ENCODE peak calls at places on chromosomes 2 and 18, in nine cellular contexts. N, S, B, O, T, L, Z, U and R are unnamed samples.

GRCh38 chr2:25159947-25160346 is 8.4 kb downstream of the POMC start:
- DNase-seq in S (no peak), N (no peak), Z (no peak), L (no peak), B (no peak), U (no peak), O (no peak), T (no peak), R (no peak)

GRCh38 chr2:74107071-74107470 is 40.6 kb downstream of the BOLA3 start:
- DNase-seq in O (no peak), U (no peak), S (no peak), Z (no peak), T (no peak), B (no peak), L (no peak), N (no peak), R (no peak)

GRCh38 chr2:127641133-127641532 is 4.8 kb upstream of the GPR17 start:
- DNase-seq in Z (no peak), S (no peak), L (no peak), B (no peak), U (no peak), T (no peak), N (no peak), O (no peak), R (no peak)

GRCh38 chr2:164891460-164891859 is 49.8 kb upstream of the COBLL1 start:
- DNase-seq in N (no peak), Z (no peak), L (no peak), T (no peak), B (no peak), S (no peak), U (no peak), O (no peak), R (no peak)

GRCh38 chr2:121076885-121077549 is 208.0 kb downstream of the TFCP2L1 start:
- DNase-seq in T (peak), Z (peak), O (no peak), L (peak), N (no peak), B (peak), U (peak), S (peak), R (peak)

GRCh38 chr18:28281400-28281799 is 104.5 kb upstream of the CDH2 start:
- DNase-seq in N (no peak), S (no peak), U (no peak), Z (no peak), T (no peak), B (no peak), L (no peak), O (no peak), R (no peak)

GRCh38 chr18:58967643-58968291 is 103.1 kb downstream of the ZNF532 start:
- DNase-seq in B (no peak), Z (no peak), T (no peak), U (no peak), L (no peak), N (no peak), O (no peak), S (peak), R (no peak)

GRCh38 chr2:70873541-70873940 is 37.9 kb upstream of the CD207 start:
- DNase-seq in Z (no peak), T (no peak), N (no peak), B (no peak), L (no peak), U (no peak), O (no peak), S (no peak), R (no peak)

GRCh38 chr2:165905854-165906253 is 47.7 kb downstream of the TTC21B start:
- DNase-seq in S (no peak), B (no peak), T (no peak), U (no peak), O (no peak), N (no peak), L (no peak), Z (no peak), R (no peak)

GRCh38 chr2:65114921-65115320 is 15.0 kb downstream of the RAB1A start:
- DNase-seq in Z (no peak), N (no peak), U (no peak), B (no peak), S (no peak), L (no peak), T (no peak), O (no peak), R (no peak)

GRCh38 chr2:124145982-124146381 is 120.9 kb downstream of the CNTNAP5 start:
- DNase-seq in S (no peak), Z (no peak), U (no peak), O (no peak), N (no peak), T (no peak), L (no peak), B (no peak), R (no peak)

GRCh38 chr2:202609381-202610145 is 25.2 kb upstream of the FAM117B start:
- DNase-seq in B (no peak), N (no peak), T (no peak), U (no peak), O (no peak), Z (no peak), L (peak), S (peak), R (no peak)

GRCh38 chr2:219368690-219369108 is 19.0 kb downstream of the DNPEP start:
- DNase-seq in T (no peak), L (no peak), U (no peak), O (no peak), B (no peak), S (peak), N (no peak), Z (peak), R (no peak)

GRCh38 chr2:203804070-203804469 is 63.5 kb upstream of the CTLA4 start:
- DNase-seq in L (no peak), N (no peak), O (no peak), T (no peak), U (no peak), B (peak), S (peak), Z (peak), R (no peak)

GRCh38 chr18:24704921-24705620 is 244.6 kb downstream of the HRH4 start:
- DNase-seq in T (no peak), U (no peak), Z (no peak), S (peak), B (no peak), N (no peak), O (no peak), L (no peak), R (no peak)

GRCh38 chr2:231613054-231613654 is 20.5 kb downstream of the TEX44 start:
- DNase-seq in N (no peak), O (no peak), Z (no peak), T (peak), B (no peak), U (peak), S (peak), L (no peak), R (no peak)

GRCh38 chr2:172624996-172625395 is 69.1 kb downstream of the PDK1 start:
- DNase-seq in O (no peak), Z (no peak), L (no peak), S (no peak), B (no peak), U (no peak), T (no peak), N (no peak), R (no peak)

GRCh38 chr2:115422004-115422634 is 979.7 kb downstream of the DPP10 start:
- DNase-seq in N (no peak), T (no peak), S (no peak), Z (no peak), U (no peak), L (no peak), B (no peak), O (no peak), R (no peak)

GRCh38 chr18:34085140-34085739 is 139.5 kb downstream of the NOL4 start:
- DNase-seq in N (no peak), T (no peak), O (no peak), Z (no peak), S (no peak), L (no peak), U (no peak), B (no peak), R (no peak)

GRCh38 chr18:25062720-25063119 is 289.2 kb downstream of the ZNF521 start:
- DNase-seq in B (no peak), T (no peak), O (no peak), U (no peak), Z (no peak), N (no peak), S (no peak), L (no peak), R (no peak)

GRCh38 chr2:27720004-27720551 is 51.4 kb upstream of the MRPL33 start:
- DNase-seq in U (peak), N (no peak), L (no peak), Z (peak), T (no peak), B (peak), S (peak), O (peak), R (no peak)

GRCh38 chr2:237625777-237626176 is 1.6 kb upstream of the LRRFIP1 start:
- DNase-seq in B (no peak), S (no peak), T (no peak), L (no peak), N (no peak), O (no peak), Z (no peak), U (no peak), R (no peak)

GRCh38 chr18:13616525-13617035 is 109.8 kb downstream of the FAM210A start:
- DNase-seq in T (no peak), O (no peak), N (no peak), Z (no peak), S (no peak), L (no peak), B (no peak), U (no peak), R (no peak)

GRCh38 chr2:181311841-181312240 is 145.3 kb upstream of the ITGA4 start:
- DNase-seq in N (no peak), S (no peak), U (no peak), O (no peak), L (no peak), T (no peak), Z (no peak), B (no peak), R (no peak)

DNA sequence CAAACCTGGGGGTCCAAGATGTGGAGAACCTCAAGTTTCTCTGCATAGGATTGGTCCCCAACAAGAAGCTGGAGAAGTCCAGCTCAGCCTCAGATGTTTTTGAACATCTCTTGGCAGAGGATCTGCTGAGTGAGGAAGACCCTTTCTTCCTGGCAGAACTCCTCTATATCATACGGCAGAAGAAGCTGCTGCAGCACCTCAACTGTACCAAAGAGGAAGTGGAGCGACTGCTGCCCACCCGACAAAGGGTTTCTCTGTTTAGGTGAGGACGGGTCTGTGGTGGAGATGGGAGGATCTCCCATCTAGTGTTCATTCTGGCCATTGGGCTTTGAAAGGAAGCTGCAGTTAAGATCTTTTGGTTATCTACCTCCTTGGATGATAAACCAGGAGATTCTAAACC is 2.9 kb downstream of the CASP10 start:
- DNase-seq in B (no peak), T (no peak), N (no peak), Z (no peak), O (no peak), S (no peak), L (no peak), U (no peak), R (no peak)
- H3K4me3 ChIP-seq in B (no peak), T (peak), N (no peak), Z (no peak), O (no peak), S (no peak), L (peak), U (peak), R (no peak)

DNA sequence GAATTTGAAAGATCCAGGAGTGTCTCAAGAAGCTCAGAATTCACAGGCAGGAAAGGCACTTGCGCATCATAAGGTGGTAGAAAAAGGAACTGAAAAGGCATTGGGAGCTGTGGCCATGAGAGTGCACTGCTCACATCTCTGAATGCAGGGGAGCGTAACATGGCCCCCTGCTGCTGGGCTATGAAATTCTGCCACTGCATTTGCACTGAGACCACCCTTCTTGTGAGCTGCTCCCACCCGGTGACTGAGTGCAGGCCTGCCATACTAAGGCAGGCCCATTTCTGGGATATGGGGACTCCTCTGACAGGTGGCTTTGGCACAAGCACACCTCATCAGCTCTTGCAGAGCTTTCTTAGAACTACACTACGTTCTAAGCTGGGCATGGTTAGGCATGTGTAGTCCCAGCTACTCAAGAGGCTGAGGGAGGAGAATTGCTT is 25.3 kb upstream of the STARD7 start:
- DNase-seq in T (no peak), U (no peak), N (no peak), S (no peak), B (no peak), O (no peak), L (no peak), Z (no peak), R (no peak)
- TF ChIP-seq CTCF in T (no peak), U (no peak), N (no peak), S (no peak), B (no peak), O (no peak), L (no peak), Z (no peak), R (no peak)

GRCh38 chr2:33107690-33108482 is 161.1 kb downstream of the LTBP1 start:
- DNase-seq in L (no peak), T (no peak), S (no peak), B (no peak), O (no peak), U (no peak), N (no peak), Z (no peak), R (no peak)

GRCh38 chr2:33106115-33106514 is 159.4 kb downstream of the LTBP1 start:
- DNase-seq in B (no peak), L (no peak), T (no peak), U (no peak), S (no peak), N (no peak), O (no peak), Z (no peak), R (no peak)

GRCh38 chr2:33108483-33109443 is 162.0 kb downstream of the LTBP1 start:
- DNase-seq in S (peak), U (no peak), N (no peak), O (no peak), Z (peak), L (no peak), T (no peak), B (no peak), R (no peak)

GRCh38 chr2:33104052-33104623 is 157.4 kb downstream of the LTBP1 start:
- DNase-seq in L (no peak), Z (no peak), S (no peak), T (no peak), U (no peak), B (no peak), N (no peak), O (no peak), R (no peak)

GRCh38 chr2:33104726-33105125 is 158.0 kb downstream of the LTBP1 start:
- DNase-seq in T (no peak), B (no peak), O (no peak), Z (peak), N (no peak), U (no peak), S (no peak), L (no peak), R (no peak)
- H3K4me3 ChIP-seq in T (no peak), B (no peak), O (no peak), Z (no peak), N (no peak), U (no peak), S (no peak), L (no peak), R (no peak)

GRCh38 chr2:122300758-122301157 is 545.3 kb downstream of the TSN start:
- DNase-seq in S (no peak), L (no peak), O (no peak), T (no peak), N (no peak), Z (no peak), B (no peak), U (no peak), R (no peak)
- TF ChIP-seq CTCF in S (no peak), L (no peak), O (no peak), T (no peak), N (peak), Z (no peak), B (no peak), U (no peak), R (no peak)

DNA sequence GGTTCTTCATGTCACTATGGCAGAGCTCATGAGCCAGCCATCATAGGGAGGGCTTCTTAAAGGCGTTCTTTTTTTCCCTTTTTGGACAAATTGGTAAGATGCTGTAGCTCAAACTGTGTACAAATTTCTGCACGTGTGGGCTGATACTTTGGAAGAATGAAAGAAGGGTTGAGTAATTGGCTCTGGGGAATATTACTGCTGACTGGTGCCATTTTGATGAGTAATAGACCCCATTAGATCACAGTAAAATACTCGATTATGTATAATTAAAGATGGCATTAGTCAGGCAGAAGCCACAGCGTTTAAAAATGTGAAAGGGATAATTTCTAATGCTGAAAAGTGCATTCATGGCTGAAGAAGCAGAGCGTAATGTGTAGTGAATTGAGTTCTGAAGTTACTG is 19.3 kb downstream of the SH3RF3 start:
- DNase-seq in U (no peak), S (peak), B (no peak), L (no peak), N (no peak), T (no peak), O (no peak), Z (no peak), R (no peak)
- H3K4me3 ChIP-seq in U (no peak), S (no peak), B (no peak), L (no peak), N (no peak), T (no peak), O (no peak), Z (no peak), R (no peak)

DNA sequence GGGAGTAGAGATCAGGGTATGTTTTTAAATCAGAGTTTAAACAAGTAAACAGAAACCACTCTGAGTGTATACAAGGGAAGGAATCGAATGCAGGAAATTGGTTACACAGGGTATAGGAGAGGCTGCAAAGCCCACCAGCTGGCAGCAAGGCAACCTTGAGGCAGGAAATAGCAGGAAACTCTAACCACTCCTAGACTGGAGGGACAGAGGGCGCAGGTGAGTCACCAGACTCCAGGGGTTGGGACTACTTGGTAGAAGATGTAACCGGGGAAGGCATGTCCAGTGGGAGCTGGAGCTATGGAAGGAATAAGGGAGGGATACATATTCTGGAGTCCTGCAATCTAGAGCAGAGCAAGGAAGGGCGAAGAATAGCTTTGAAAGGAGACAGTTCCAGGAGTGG is 152.3 kb downstream of the MEIS1 start:
- DNase-seq in S (peak), B (no peak), O (no peak), T (no peak), Z (no peak), N (no peak), L (no peak), U (no peak), R (no peak)
- TF ChIP-seq CTCF in S (peak), B (no peak), O (peak), T (peak), Z (peak), N (peak), L (no peak), U (no peak), R (no peak)

GRCh38 chr2:20037660-20038059 is 13.8 kb downstream of the LAPTM4A start:
- DNase-seq in O (no peak), Z (no peak), T (no peak), U (no peak), L (no peak), B (no peak), S (no peak), N (no peak), R (no peak)

GRCh38 chr2:20034218-20034617 is 17.2 kb downstream of the LAPTM4A start:
- DNase-seq in S (no peak), Z (no peak), B (no peak), N (no peak), O (no peak), U (no peak), T (no peak), L (no peak), R (no peak)

GRCh38 chr2:20034821-20035220 is 16.6 kb downstream of the LAPTM4A start:
- DNase-seq in S (no peak), Z (no peak), L (no peak), T (no peak), U (no peak), N (no peak), B (no peak), O (no peak), R (no peak)

GRCh38 chr2:20033341-20033740 is 18.1 kb downstream of the LAPTM4A start:
- DNase-seq in N (no peak), Z (no peak), B (no peak), O (no peak), L (no peak), U (no peak), S (no peak), T (no peak), R (no peak)

DNA sequence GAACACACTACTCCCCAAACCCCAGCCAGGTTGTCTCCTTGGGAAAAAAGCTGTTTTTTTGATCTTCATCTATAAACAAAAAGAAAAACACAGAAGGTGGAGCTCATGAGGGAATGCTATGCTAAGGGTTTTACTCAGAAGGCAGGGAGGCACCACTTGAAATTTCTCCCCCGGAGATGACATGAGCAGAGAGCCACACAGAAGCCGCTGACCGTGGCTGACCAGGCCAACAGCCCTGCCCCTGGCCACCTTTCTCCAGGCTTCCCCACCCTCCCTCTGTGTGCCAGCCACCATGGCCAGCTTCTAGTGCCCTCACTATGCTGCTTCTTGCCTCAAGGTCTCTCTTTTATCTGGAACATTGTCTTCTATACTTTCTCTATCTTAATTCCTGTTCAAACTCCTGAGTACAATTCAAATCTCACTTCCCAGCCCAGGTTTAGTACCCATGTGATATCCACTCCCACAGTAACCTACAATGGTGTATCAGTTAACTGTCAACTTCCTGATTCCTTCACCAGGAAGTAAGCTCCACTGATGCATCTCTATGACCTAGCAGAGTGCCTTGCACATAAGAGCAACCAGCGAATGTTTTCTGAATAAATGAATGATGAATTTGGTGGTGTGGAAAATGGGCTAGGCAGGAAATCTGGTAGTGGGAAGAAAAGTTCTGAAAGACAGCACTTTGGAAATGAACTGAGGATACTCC is 15.3 kb downstream of the LAPTM4A start:
- DNase-seq in B (no peak), U (no peak), L (no peak), T (no peak), O (no peak), S (no peak), Z (no peak), N (no peak), R (no peak)
- H3K4me3 ChIP-seq in B (no peak), U (no peak), L (no peak), T (no peak), O (no peak), S (no peak), Z (no peak), N (no peak), R (no peak)